ENCODE peak calls at places on chromosomes 3 and 15, in ten cellular contexts. H is iPS DF 6.9; V is esophagus squamous epithelium; B is spleen; C is CD8-positive, alpha-beta T cell; W is thyroid gland; A is MM.1S; U is tibial nerve; Z is fibroblast of lung; F is heart left ventricle. K is an unnamed sample. For H3K4me1 and H3K27me3, the result is how much of the 10 kb centered on the place peaks cover.

GRCh38 chr15:28897861-28898608 is 12.3 kb downstream of the APBA2 start:
- DNase-seq in H (no peak), V (no peak), B (peak), C (no peak), W (no peak), A (no peak), U (no peak), Z (no peak), F (no peak), K (no peak)

GRCh38 chr15:81106560-81106959 is 27.5 kb upstream of the CFAP161 start:
- DNase-seq in H (peak), V (no peak), B (no peak), C (peak), W (peak), A (peak), U (peak), Z (peak), F (no peak), K (no peak)

GRCh38 chr3:183527421-183527979 is 28.0 kb downstream of the KLHL6 start:
- DNase-seq in H (no peak), V (no peak), B (no peak), C (no peak), W (no peak), A (peak), U (no peak), Z (no peak), F (no peak), K (no peak)

GRCh38 chr15:74775894-74776293 is 6.0 kb upstream of the CSK start:
- DNase-seq in H (no peak), V (no peak), B (no peak), C (no peak), W (no peak), A (no peak), U (no peak), Z (no peak), F (no peak), K (no peak)

GRCh38 chr15:79970921-79971434 is at the start of gene BCL2A1:
- DNase-seq in H (no peak), V (peak), B (peak), C (peak), W (no peak), A (no peak), U (peak), Z (peak), F (no peak), K (peak)

GRCh38 chr3:194344012-194344411 is 7.1 kb downstream of the CPN2 start:
- DNase-seq in H (no peak), V (no peak), B (peak), C (peak), W (peak), A (peak), U (peak), Z (peak), F (peak), K (peak)

GRCh38 chr3:58965870-58966269 is 84.0 kb downstream of the CFAP20DC start:
- DNase-seq in H (no peak), V (no peak), B (no peak), C (no peak), W (no peak), A (no peak), U (no peak), Z (peak), F (no peak), K (no peak)

GRCh38 chr15:93088981-93089854 is at the start of gene RGMA:
- DNase-seq in H (no peak), V (no peak), B (no peak), C (no peak), W (peak), A (no peak), U (no peak), Z (no peak), F (peak), K (no peak)

GRCh38 chr3:76698136-76698535 is 341.8 kb upstream of the ROBO2 start:
- DNase-seq in H (no peak), V (no peak), B (no peak), C (no peak), W (no peak), A (no peak), U (no peak), Z (no peak), F (no peak), K (no peak)

GRCh38 chr3:22475665-22476064 is 724.7 kb upstream of the ZNF385D start:
- DNase-seq in H (no peak), V (no peak), B (no peak), C (no peak), W (no peak), A (no peak), U (no peak), Z (peak), F (no peak), K (no peak)

GRCh38 chr15:41605566-41605965 is 46.6 kb downstream of the TYRO3 start:
- DNase-seq in H (no peak), V (no peak), B (no peak), C (no peak), W (no peak), A (no peak), U (no peak), Z (peak), F (no peak), K (no peak)

GRCh38 chr3:180382781-180383180 is 219.2 kb upstream of the TTC14 start:
- DNase-seq in H (no peak), V (no peak), B (no peak), C (no peak), W (no peak), A (no peak), U (peak), Z (no peak), F (no peak), K (no peak)

GRCh38 chr15:85525755-85526154 is 145.4 kb downstream of the AKAP13 start:
- DNase-seq in H (no peak), V (no peak), B (no peak), C (no peak), W (no peak), A (peak), U (no peak), Z (no peak), F (no peak), K (no peak)

GRCh38 chr3:47133641-47134040 is 30.3 kb downstream of the SETD2 start:
- DNase-seq in H (no peak), V (no peak), B (no peak), C (no peak), W (no peak), A (no peak), U (no peak), Z (no peak), F (no peak), K (no peak)

GRCh38 chr3:171699611-171700010 is 110.7 kb downstream of the PLD1 start:
- DNase-seq in H (no peak), V (no peak), B (no peak), C (no peak), W (no peak), A (no peak), U (no peak), Z (no peak), F (no peak), K (no peak)

GRCh38 chr3:183188895-183189462 is 26.4 kb upstream of the LAMP3 start:
- DNase-seq in H (no peak), V (no peak), B (no peak), C (peak), W (peak), A (peak), U (no peak), Z (no peak), F (no peak), K (no peak)

GRCh38 chr3:46986782-46987484 is 7.5 kb downstream of the NBEAL2 start:
- DNase-seq in H (no peak), V (no peak), B (peak), C (no peak), W (no peak), A (peak), U (no peak), Z (no peak), F (peak), K (no peak)

GRCh38 chr15:40235201-40235890 is 3.5 kb upstream of the PAK6 start:
- DNase-seq in H (no peak), V (no peak), B (no peak), C (no peak), W (no peak), A (no peak), U (no peak), Z (no peak), F (no peak), K (no peak)

GRCh38 chr3:175356899-175357324 is 497.8 kb downstream of the NAALADL2 start:
- DNase-seq in H (no peak), V (no peak), B (no peak), C (no peak), W (no peak), A (no peak), U (no peak), Z (peak), F (no peak), K (no peak)

GRCh38 chr3:157078131-157078835 is 81.7 kb downstream of the CCNL1 start:
- DNase-seq in H (no peak), V (no peak), B (no peak), C (no peak), W (no peak), A (no peak), U (no peak), Z (peak), F (no peak), K (no peak)
- H3K27ac ChIP-seq in H (no peak), V (peak), B (no peak), C (no peak), W (no peak), A (no peak), U (no peak), Z (no peak), F (no peak), K (no peak)

GRCh38 chr3:152318512-152318911 is 49.8 kb downstream of the MBNL1 start:
- DNase-seq in H (no peak), V (no peak), B (no peak), C (no peak), W (no peak), A (no peak), U (no peak), Z (no peak), F (no peak), K (no peak)

GRCh38 chr3:152317956-152318355 is 49.2 kb downstream of the MBNL1 start:
- DNase-seq in H (no peak), V (no peak), B (no peak), C (no peak), W (no peak), A (no peak), U (no peak), Z (peak), F (no peak), K (no peak)

GRCh38 chr3:152316318-152316717 is 47.6 kb downstream of the MBNL1 start:
- DNase-seq in H (no peak), V (no peak), B (no peak), C (no peak), W (no peak), A (no peak), U (no peak), Z (no peak), F (no peak), K (no peak)

GRCh38 chr3:152315623-152316022 is 46.9 kb downstream of the MBNL1 start:
- DNase-seq in H (no peak), V (no peak), B (no peak), C (no peak), W (no peak), A (no peak), U (no peak), Z (peak), F (no peak), K (no peak)

DNA sequence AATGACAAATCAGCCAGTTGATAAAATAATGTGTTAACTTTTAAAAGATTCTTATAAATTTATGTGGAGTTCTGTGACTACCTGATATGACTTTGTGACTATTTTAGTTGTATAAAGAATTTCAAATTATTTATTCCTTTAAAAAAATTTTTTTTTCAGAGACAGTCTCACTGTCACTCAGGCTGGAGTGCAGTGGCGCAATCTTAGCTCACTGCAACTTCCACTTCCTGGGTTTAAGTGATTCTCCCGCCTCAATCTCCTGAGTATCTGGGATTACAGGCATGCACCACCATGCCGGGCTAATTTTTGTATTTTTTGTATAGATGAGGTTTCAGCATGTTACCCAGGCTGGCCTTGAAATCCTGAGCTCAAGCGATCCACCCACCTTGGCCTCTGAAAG is 48.5 kb downstream of the MBNL1 start:
- DNase-seq in H (no peak), V (no peak), B (no peak), C (no peak), W (no peak), A (no peak), U (no peak), Z (no peak), F (peak), K (no peak)
- H3K4me1 ChIP-seq in H (under half), V (half or more), B (under half), C (half or more), W (under half), A (under half), U (half or more), Z (under half), F (half or more), K (half or more)

GRCh38 chr3:189317911-189318310 is 146.1 kb downstream of the TPRG1 start:
- DNase-seq in H (no peak), V (no peak), B (no peak), C (no peak), W (no peak), A (no peak), U (no peak), Z (no peak), F (no peak), K (no peak)
- H3K27me3 ChIP-seq in H (under half), V (under half), B (under half), C (under half), W (under half), A (under half), U (under half), Z (under half), F (under half), K (under half)

GRCh38 chr3:137347132-137347531 is 389.3 kb downstream of the IL20RB start:
- DNase-seq in H (peak), V (no peak), B (no peak), C (no peak), W (no peak), A (no peak), U (no peak), Z (no peak), F (no peak), K (no peak)

GRCh38 chr3:137343283-137343682 is 385.5 kb downstream of the IL20RB start:
- DNase-seq in H (no peak), V (no peak), B (no peak), C (no peak), W (no peak), A (no peak), U (no peak), Z (no peak), F (no peak), K (no peak)

GRCh38 chr3:137349949-137350348 is 392.2 kb downstream of the IL20RB start:
- DNase-seq in H (no peak), V (no peak), B (no peak), C (no peak), W (no peak), A (no peak), U (no peak), Z (no peak), F (no peak), K (no peak)

DNA sequence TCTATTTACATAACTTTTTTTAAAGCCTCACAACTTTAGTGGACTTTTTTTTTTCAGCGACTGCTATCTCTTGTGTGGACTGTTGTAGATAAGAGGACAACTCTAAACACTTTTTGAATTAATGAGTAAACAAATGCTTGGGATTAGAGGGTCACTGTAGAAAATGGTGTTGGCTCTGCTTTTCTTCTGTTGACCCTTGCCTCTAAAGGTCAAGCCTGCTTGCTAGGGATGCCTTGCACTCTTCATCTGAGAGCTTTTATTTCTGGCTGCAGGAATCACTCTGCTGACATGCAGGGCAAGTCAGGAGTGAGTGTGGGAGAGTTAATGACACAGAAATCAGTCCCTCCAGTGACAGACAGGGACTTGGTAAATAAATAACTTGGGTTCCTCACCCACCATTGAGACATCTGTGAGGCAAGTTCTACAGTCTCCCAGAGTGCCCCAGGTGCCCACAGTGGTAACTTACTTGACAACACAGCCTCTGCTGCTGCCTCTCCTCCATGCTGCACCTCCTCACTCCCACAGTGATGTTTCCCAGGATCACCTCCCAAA is 390.1 kb downstream of the IL20RB start:
- DNase-seq in H (no peak), V (no peak), B (no peak), C (no peak), W (no peak), A (no peak), U (no peak), Z (no peak), F (no peak), K (no peak)
- H3K27ac ChIP-seq in H (no peak), V (no peak), B (no peak), C (no peak), W (no peak), A (no peak), U (no peak), Z (no peak), F (no peak), K (no peak)

DNA sequence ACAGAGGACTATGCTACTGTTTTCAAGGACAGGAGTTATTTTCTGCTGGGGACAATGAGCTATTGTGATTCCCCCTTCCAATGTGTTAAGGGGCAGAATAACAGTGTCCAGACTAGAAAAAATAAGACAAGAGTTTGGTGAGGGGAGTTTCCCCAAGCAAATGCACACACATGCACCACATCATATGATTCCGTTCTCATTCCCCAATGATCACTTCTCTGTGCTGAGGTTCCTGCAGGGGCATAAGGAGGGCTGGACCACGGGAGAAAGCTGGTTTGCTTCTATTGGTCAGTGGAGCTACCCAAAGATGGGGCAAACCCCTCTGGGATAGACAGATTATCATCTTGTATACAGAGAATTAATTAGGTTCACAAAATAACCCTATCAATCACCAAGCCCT is 80.6 kb downstream of the RBPMS2 start:
- DNase-seq in H (no peak), V (no peak), B (peak), C (no peak), W (no peak), A (no peak), U (no peak), Z (no peak), F (no peak), K (no peak)
- H3K4me1 ChIP-seq in H (under half), V (half or more), B (under half), C (under half), W (under half), A (under half), U (half or more), Z (under half), F (half or more), K (under half)

DNA sequence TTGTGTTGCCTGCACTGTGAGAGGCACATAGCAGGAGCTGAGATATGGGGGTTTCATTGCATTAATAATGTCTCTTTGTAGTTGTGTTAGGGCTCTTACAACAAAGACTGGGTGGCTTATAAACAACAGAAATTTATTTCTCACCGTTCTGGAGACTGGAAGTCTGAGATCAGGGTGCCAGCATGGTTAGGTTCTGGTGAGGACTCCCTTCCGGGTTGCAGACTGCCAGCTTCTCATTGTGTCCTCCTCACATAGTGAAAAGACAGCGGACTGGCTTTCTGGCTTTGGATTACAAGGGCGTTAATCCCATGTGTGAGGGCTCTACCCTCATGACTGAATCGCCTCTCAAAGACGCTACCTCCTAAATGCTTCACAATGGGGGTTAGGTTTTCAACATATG is 20.6 kb downstream of the TMEM108 start:
- DNase-seq in H (no peak), V (no peak), B (no peak), C (no peak), W (no peak), A (no peak), U (no peak), Z (no peak), F (no peak), K (no peak)
- H3K27me3 ChIP-seq in H (under half), V (under half), B (under half), C (under half), W (under half), A (under half), U (under half), Z (under half), F (under half), K (under half)

GRCh38 chr15:65805019-65805738 is 13.1 kb upstream of the DENND4A start:
- DNase-seq in H (no peak), V (no peak), B (no peak), C (no peak), W (no peak), A (no peak), U (no peak), Z (no peak), F (no peak), K (no peak)
- H3K27ac ChIP-seq in H (no peak), V (no peak), B (peak), C (no peak), W (no peak), A (no peak), U (no peak), Z (no peak), F (no peak), K (peak)

GRCh38 chr15:90594297-90594696 is 64.6 kb downstream of the CRTC3 start:
- DNase-seq in H (no peak), V (peak), B (peak), C (peak), W (peak), A (peak), U (peak), Z (peak), F (peak), K (peak)
- H3K4me1 ChIP-seq in H (under half), V (half or more), B (under half), C (half or more), W (half or more), A (under half), U (half or more), Z (under half), F (under half), K (half or more)

GRCh38 chr15:77526582-77527163 is 106.0 kb downstream of the HMG20A start:
- DNase-seq in H (no peak), V (no peak), B (peak), C (no peak), W (no peak), A (no peak), U (no peak), Z (no peak), F (no peak), K (no peak)

GRCh38 chr15:77525907-77526581 is 105.4 kb downstream of the HMG20A start:
- DNase-seq in H (no peak), V (no peak), B (peak), C (no peak), W (no peak), A (no peak), U (no peak), Z (no peak), F (peak), K (no peak)

GRCh38 chr15:77527831-77528231 is 104.9 kb downstream of the LINGO1 start:
- DNase-seq in H (no peak), V (no peak), B (peak), C (no peak), W (no peak), A (no peak), U (no peak), Z (no peak), F (peak), K (no peak)

GRCh38 chr15:77528290-77528967 is 104.3 kb downstream of the LINGO1 start:
- DNase-seq in H (no peak), V (no peak), B (peak), C (no peak), W (no peak), A (no peak), U (no peak), Z (no peak), F (peak), K (no peak)

GRCh38 chr15:77527164-77527778 is 105.4 kb downstream of the LINGO1 start:
- DNase-seq in H (no peak), V (no peak), B (peak), C (no peak), W (peak), A (no peak), U (no peak), Z (peak), F (peak), K (no peak)
- H3K27me3 ChIP-seq in H (under half), V (under half), B (under half), C (under half), W (under half), A (under half), U (under half), Z (under half), F (under half), K (under half)